ENCODE peak calls at places on chromosomes 13 and 19, in seven cellular contexts. A, V, M, C, S, I and J are unnamed samples.

GRCh38 chr13:36736119-36736726 is 62.4 kb downstream of the SERTM1 start:
- DNase-seq in A (no peak), V (peak), M (peak), C (no peak), S (peak), I (no peak), J (peak)

GRCh38 chr13:46087481-46087880 is 17.4 kb downstream of the CPB2 start:
- DNase-seq in A (no peak), V (no peak), M (no peak), C (no peak), S (no peak), I (no peak), J (no peak)

GRCh38 chr19:55688422-55689218 is 13.6 kb downstream of the EPN1 start:
- DNase-seq in A (no peak), V (no peak), M (peak), C (no peak), S (no peak), I (no peak), J (no peak)

GRCh38 chr13:41222259-41222852 is 28.0 kb upstream of the KBTBD7 start:
- DNase-seq in A (peak), V (peak), M (peak), C (no peak), S (peak), I (peak), J (no peak)

GRCh38 chr13:45121421-45121820 is 1.1 kb downstream of the GTF2F2 start:
- DNase-seq in A (no peak), V (no peak), M (no peak), C (no peak), S (peak), I (no peak), J (peak)

GRCh38 chr13:75512253-75512652 is 25.4 kb downstream of the COMMD6 start:
- DNase-seq in A (no peak), V (no peak), M (no peak), C (no peak), S (no peak), I (no peak), J (no peak)

GRCh38 chr19:19269952-19270694 is 3.0 kb downstream of the TM6SF2 start:
- DNase-seq in A (no peak), V (no peak), M (peak), C (no peak), S (no peak), I (no peak), J (no peak)

GRCh38 chr13:109971745-109972090 is 185.3 kb upstream of the IRS2 start:
- DNase-seq in A (no peak), V (no peak), M (no peak), C (no peak), S (no peak), I (no peak), J (no peak)

GRCh38 chr19:47002106-47002766 is 17.4 kb upstream of the NPAS1 start:
- DNase-seq in A (no peak), V (no peak), M (no peak), C (no peak), S (no peak), I (no peak), J (no peak)

GRCh38 chr13:111850458-111850857 is 216.5 kb upstream of the SOX1 start:
- DNase-seq in A (no peak), V (no peak), M (no peak), C (no peak), S (no peak), I (no peak), J (no peak)

GRCh38 chr13:106533940-106534843 is 1.3 kb downstream of the EFNB2 start:
- DNase-seq in A (no peak), V (peak), M (peak), C (no peak), S (peak), I (no peak), J (no peak)

GRCh38 chr13:48318714-48319457 is 15.3 kb downstream of the RB1 start:
- DNase-seq in A (no peak), V (no peak), M (no peak), C (no peak), S (no peak), I (no peak), J (no peak)

GRCh38 chr19:30150626-30151025 is 208.6 kb downstream of the URI1 start:
- DNase-seq in A (no peak), V (no peak), M (no peak), C (no peak), S (no peak), I (no peak), J (no peak)

GRCh38 chr13:94711561-94712286 is 621 bp downstream of the SOX21 start:
- DNase-seq in A (no peak), V (no peak), M (no peak), C (no peak), S (peak), I (no peak), J (no peak)

GRCh38 chr19:6971366-6971765 is 49.9 kb downstream of the MBD3L2B start:
- DNase-seq in A (no peak), V (no peak), M (no peak), C (no peak), S (peak), I (no peak), J (no peak)

GRCh38 chr13:45674908-45675307 is 27.2 kb upstream of the CBY2 start:
- DNase-seq in A (no peak), V (no peak), M (peak), C (no peak), S (peak), I (no peak), J (peak)

GRCh38 chr19:55459950-55460657 is 1.3 kb downstream of the ISOC2 start:
- DNase-seq in A (no peak), V (no peak), M (no peak), C (no peak), S (no peak), I (no peak), J (no peak)

GRCh38 chr19:46748325-46749109 is 2.3 kb upstream of the STRN4 start:
- DNase-seq in A (peak), V (no peak), M (no peak), C (peak), S (peak), I (peak), J (no peak)

GRCh38 chr13:46492946-46493345 is 60.0 kb upstream of the LRCH1 start:
- DNase-seq in A (no peak), V (peak), M (peak), C (no peak), S (peak), I (no peak), J (peak)